ENCODE peak calls at places on chromosome 7, in seven cellular contexts. Z is body of pancreas, K is tibial artery, Q is AG04450, J is foreskin keratinocyte, X is IMR-90, R is prostate gland. F is an unnamed sample. For H3K27me3, the result is how much of the 10 kb centered on the place peaks cover.

GRCh38 chr7:157501576-157501975 is 164.8 kb downstream of the DNAJB6 start:
- DNase-seq in X (no peak), Z (no peak), K (no peak), Q (no peak), J (no peak), R (no peak), F (no peak)

GRCh38 chr7:30353932-30354607 is 69.7 kb downstream of the ZNRF2 start:
- DNase-seq in R (no peak), J (no peak), Q (no peak), X (no peak), K (no peak), Z (no peak), F (no peak)

GRCh38 chr7:47474937-47475879 is 106.7 kb downstream of the TNS3 start:
- DNase-seq in X (peak), K (peak), R (peak), Z (peak), J (peak), Q (peak), F (peak)

GRCh38 chr7:124908258-124908657 is 21.4 kb downstream of the POT1 start:
- DNase-seq in J (no peak), Z (no peak), Q (no peak), R (no peak), K (no peak), X (peak), F (no peak)

GRCh38 chr7:33100770-33101169 is 8.4 kb downstream of the RP9 start:
- DNase-seq in Z (no peak), Q (no peak), K (no peak), J (no peak), R (no peak), X (no peak), F (no peak)

GRCh38 chr7:151373599-151373998 is 32.0 kb downstream of the NUB1 start:
- DNase-seq in J (no peak), R (no peak), K (no peak), Z (no peak), X (no peak), Q (no peak), F (no peak)

GRCh38 chr7:140402178-140402835 is 1.6 kb upstream of the RAB19 start:
- DNase-seq in R (no peak), Z (no peak), Q (peak), K (no peak), X (peak), J (peak), F (no peak)

GRCh38 chr7:64888561-64888900 is 14.5 kb upstream of the ZNF273 start:
- DNase-seq in R (no peak), Q (no peak), J (no peak), X (no peak), K (no peak), Z (no peak), F (no peak)

GRCh38 chr7:36686499-36686898 is 37.8 kb downstream of the AOAH start:
- DNase-seq in X (peak), Z (no peak), Q (no peak), K (no peak), J (peak), R (no peak), F (no peak)

GRCh38 chr7:104767826-104768536 is 246.0 kb upstream of the KMT2E start:
- DNase-seq in J (no peak), Z (no peak), K (no peak), R (no peak), X (no peak), Q (no peak), F (no peak)

GRCh38 chr7:1247527-1248041 is 14.9 kb downstream of the UNCX start:
- DNase-seq in X (no peak), Z (no peak), K (no peak), J (no peak), R (no peak), Q (no peak), F (no peak)

GRCh38 chr7:96388620-96389383 is 66.9 kb upstream of the SLC25A13 start:
- DNase-seq in K (no peak), Z (no peak), X (peak), R (no peak), J (peak), Q (peak), F (no peak)

GRCh38 chr7:23105086-23105643 is 420 bp upstream of the KLHL7 start:
- DNase-seq in Z (no peak), X (no peak), R (no peak), K (no peak), Q (no peak), J (no peak), F (no peak)

GRCh38 chr7:96699219-96699871 is 10.3 kb downstream of the SEM1 start:
- DNase-seq in J (no peak), K (no peak), Q (no peak), R (no peak), X (no peak), Z (no peak), F (no peak)

GRCh38 chr7:42162560-42163325 is 74.3 kb downstream of the GLI3 start:
- DNase-seq in Q (no peak), X (no peak), J (no peak), K (no peak), Z (no peak), R (no peak), F (no peak)

GRCh38 chr7:150342119-150342405 is 633 bp upstream of the RARRES2 start:
- DNase-seq in X (no peak), Z (no peak), R (no peak), J (no peak), Q (no peak), K (no peak), F (no peak)

GRCh38 chr7:112400141-112400540 is 50.1 kb upstream of the IFRD1 start:
- DNase-seq in X (peak), Q (no peak), K (no peak), R (no peak), Z (no peak), J (peak), F (no peak)

GRCh38 chr7:105678811-105679495 is 97.7 kb upstream of the EFCAB10 start:
- DNase-seq in J (peak), R (peak), K (peak), X (peak), Z (peak), Q (no peak), F (peak)

GRCh38 chr7:94324380-94325120 is 70.1 kb upstream of the COL1A2 start:
- DNase-seq in J (no peak), X (peak), R (no peak), K (no peak), Z (no peak), Q (no peak), F (no peak)

GRCh38 chr7:67604461-67605386 is 608.1 kb downstream of the TYW1 start:
- DNase-seq in J (no peak), Z (no peak), Q (no peak), X (no peak), R (no peak), K (no peak), F (no peak)

GRCh38 chr7:81150951-81151361 is 232.1 kb upstream of the SEMA3C start:
- DNase-seq in X (peak), Q (no peak), J (no peak), Z (no peak), R (no peak), K (no peak), F (no peak)

GRCh38 chr7:101077303-101078086 is 7.8 kb upstream of the TRIM56 start:
- DNase-seq in R (peak), Z (peak), Q (no peak), K (peak), J (peak), X (peak), F (peak)

GRCh38 chr7:152016947-152017346 is 8.5 kb upstream of the GALNT11 start:
- DNase-seq in X (no peak), J (no peak), Q (no peak), K (no peak), Z (no peak), R (no peak), F (no peak)

GRCh38 chr7:128204455-128204854 is 36.6 kb upstream of the LEP start:
- DNase-seq in X (no peak), R (no peak), K (no peak), J (no peak), Z (no peak), Q (no peak), F (no peak)
- H3K27me3 ChIP-seq in X (half or more), R (under half), K (under half), J (half or more), Z (under half), Q (half or more), F (under half)

GRCh38 chr7:44918029-44918428 is 32.7 kb upstream of the PURB start:
- DNase-seq in Q (no peak), X (no peak), R (no peak), J (no peak), K (no peak), Z (no peak), F (no peak)
- TF ChIP-seq CTCF in Q (no peak), X (no peak), R (no peak), J (no peak), K (no peak), Z (no peak), F (no peak)

DNA sequence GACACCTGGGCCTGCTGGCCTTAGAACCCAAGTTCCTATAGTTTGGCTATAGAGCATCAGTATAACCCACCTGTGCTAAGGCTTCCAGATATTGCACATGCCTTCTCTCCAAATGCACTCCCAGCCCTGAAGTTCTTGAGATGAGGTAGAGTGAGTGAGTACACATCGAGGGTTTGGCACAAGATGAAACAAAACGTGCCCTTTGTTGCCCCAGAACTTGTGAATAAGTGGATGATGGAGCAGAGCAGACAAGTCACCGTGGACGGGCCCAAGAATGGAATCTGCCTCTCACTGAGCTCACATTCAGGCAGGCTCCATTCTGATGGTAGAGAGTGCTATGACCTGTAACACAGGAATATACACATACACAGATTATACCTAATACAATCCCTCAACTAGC is 73.0 kb upstream of the STK17A start:
- DNase-seq in Q (no peak), K (no peak), Z (no peak), J (peak), R (no peak), X (no peak), F (no peak)
- H3K27me3 ChIP-seq in Q (under half), K (under half), Z (under half), J (under half), R (under half), X (under half), F (under half)

GRCh38 chr7:123624527-123625183 is 23.0 kb downstream of the ASB15 start:
- DNase-seq in X (peak), R (no peak), K (no peak), Q (no peak), Z (peak), J (peak), F (peak)
- TF ChIP-seq CTCF in X (peak), R (no peak), K (peak), Q (peak), Z (peak), J (peak), F (peak)

DNA sequence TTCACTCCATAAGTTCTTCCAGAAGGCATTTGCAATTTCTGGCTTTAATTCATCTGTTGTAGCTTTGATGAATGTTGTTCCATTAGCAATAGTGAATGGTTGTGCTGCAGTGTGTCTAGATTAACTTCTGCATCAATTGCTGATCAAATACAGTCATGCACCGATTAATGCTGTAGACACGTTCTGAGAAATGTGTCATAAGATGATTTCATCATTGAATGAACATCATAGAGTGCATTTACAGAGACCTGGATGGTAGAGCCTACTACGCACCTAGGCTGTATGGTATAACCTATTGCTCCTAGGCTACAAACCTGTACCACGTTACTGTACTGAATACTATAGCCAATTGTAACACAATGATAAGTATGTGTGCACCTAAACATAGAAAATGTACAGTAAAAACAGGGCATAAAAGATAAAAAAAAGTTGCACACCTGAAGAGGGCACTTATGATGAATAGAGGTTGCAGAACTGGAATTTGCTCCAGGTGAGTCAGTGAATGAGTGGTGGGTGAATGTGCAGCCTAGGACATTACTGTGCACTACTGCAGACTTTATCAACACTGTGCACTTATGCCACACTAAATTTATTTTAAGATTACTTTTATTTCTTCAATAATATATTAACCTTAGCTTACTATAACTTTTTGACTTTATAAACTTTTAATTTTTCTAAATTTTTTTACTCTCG is 170.7 kb downstream of the HERPUD2 start:
- DNase-seq in J (peak), K (no peak), R (no peak), Z (no peak), Q (no peak), X (no peak), F (no peak)
- H3K27me3 ChIP-seq in J (under half), K (under half), R (under half), Z (under half), Q (under half), X (under half), F (under half)

GRCh38 chr7:38178004-38178694 is at the start of gene STARD3NL:
- DNase-seq in R (peak), Q (peak), J (peak), Z (peak), X (peak), K (peak), F (peak)
- TF ChIP-seq CTCF in R (peak), Q (no peak), J (no peak), Z (no peak), X (no peak), K (peak), F (no peak)

DNA sequence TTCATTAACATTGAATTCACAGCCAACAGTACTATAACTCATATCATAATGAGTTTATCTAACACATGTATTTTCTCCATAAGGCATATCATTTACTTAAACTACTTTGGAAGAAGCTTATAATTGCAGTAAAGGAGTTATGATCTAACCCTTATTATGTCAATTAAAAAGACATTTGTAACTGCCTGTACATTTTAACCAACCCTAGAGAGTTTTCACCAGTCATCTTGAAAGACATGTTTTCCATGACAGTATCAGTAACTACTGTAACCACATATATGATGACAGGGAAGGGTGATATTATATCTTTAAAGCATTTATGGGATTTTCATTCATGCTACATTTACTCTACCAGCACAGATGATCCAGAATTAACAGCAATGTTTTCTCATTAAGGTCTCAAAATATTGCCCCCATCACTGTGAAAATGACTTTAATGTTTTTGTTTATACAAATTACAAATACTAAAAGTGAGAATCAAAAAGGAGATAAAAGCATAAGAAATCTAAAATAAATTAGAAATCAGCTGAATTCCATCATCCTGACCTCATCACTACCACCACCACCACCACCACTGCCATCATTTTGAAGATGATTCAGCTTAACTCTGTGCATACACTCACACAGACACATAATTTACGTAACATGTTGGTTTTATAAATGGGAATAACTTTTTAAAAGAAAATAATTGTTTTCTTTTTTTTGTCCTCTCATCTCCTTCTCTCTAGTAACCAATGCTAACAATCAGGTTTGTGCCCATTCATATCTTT is 53.6 kb downstream of the MKLN1 start:
- DNase-seq in R (no peak), K (no peak), X (peak), J (peak), Q (no peak), Z (no peak), F (no peak)
- H3K27me3 ChIP-seq in R (under half), K (under half), X (under half), J (under half), Q (under half), Z (under half), F (under half)

GRCh38 chr7:116249969-116250553 is 39.7 kb downstream of the TES start:
- DNase-seq in X (peak), J (no peak), Z (no peak), K (no peak), R (no peak), Q (no peak), F (no peak)
- TF ChIP-seq CTCF in X (peak), J (peak), Z (no peak), K (peak), R (no peak), Q (peak), F (no peak)

DNA sequence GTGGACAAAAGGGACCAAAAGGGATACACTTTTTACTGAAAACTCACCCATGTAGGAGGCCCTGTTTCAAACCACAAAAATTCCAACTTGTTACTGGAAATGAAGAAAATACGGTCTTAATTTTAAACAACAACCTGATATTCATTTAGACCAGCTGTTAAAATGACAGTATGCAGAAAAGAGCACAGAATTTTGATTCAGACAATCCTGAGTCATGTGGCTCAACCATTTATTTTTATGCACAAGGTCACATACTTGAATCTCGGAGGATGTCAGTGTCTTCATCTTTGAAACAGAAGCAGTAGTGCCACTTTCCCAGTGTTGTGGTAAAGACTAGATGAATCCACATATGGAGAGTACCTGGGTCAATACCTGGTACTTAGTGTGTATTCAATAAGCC is 426.5 kb upstream of the NFE2L3 start:
- DNase-seq in Q (no peak), J (no peak), K (no peak), Z (no peak), R (no peak), X (peak), F (no peak)
- H3K27me3 ChIP-seq in Q (under half), J (under half), K (under half), Z (under half), R (under half), X (under half), F (under half)

F was measured in colonic mucosa.